ENCODE peak calls at places on chromosomes 2 and 18, in ten cellular contexts. V is tibial nerve; S is neural progenitor cell; X is CD8-positive, alpha-beta T cell; A is esophagus squamous epithelium; I is HepG2; Y is BJ; M is K562; Q is brain microvascular endothelial cell; O is GM23248. L is an unnamed sample. For H3K36me3, the result is how much of the 10 kb centered on the place peaks cover.

GRCh38 chr2:240302041-240302440 is 133.4 kb upstream of the GPC1 start:
- DNase-seq in S (no peak), Y (no peak), V (no peak), X (no peak), I (no peak), O (no peak), M (no peak), Q (no peak), A (no peak), L (no peak)

GRCh38 chr2:200104015-200104414 is 148.6 kb downstream of the MAIP1 start:
- DNase-seq in V (no peak), S (no peak), I (no peak), Y (no peak), A (no peak), O (peak), M (no peak), Q (peak), X (no peak), L (no peak)

GRCh38 chr2:9799729-9800632 is 43.3 kb upstream of the TAF1B start:
- DNase-seq in I (peak), V (peak), Y (no peak), O (peak), S (peak), Q (peak), X (peak), A (no peak), M (peak), L (peak)

GRCh38 chr2:128260239-128261138 is 58.2 kb downstream of the HS6ST1 start:
- DNase-seq in M (no peak), Y (peak), Q (peak), O (peak), S (peak), X (no peak), I (peak), V (no peak), A (no peak), L (no peak)

GRCh38 chr18:23701544-23702064 is 12.4 kb downstream of the LAMA3 start:
- DNase-seq in I (no peak), S (no peak), A (no peak), Y (no peak), O (no peak), M (no peak), X (no peak), V (no peak), Q (no peak), L (no peak)

GRCh38 chr2:161045726-161046125 is 114.5 kb upstream of the TANK start:
- DNase-seq in A (no peak), M (no peak), X (no peak), V (no peak), Y (peak), Q (no peak), O (peak), I (no peak), S (no peak), L (no peak)

GRCh38 chr2:47354013-47354816 is 48.7 kb upstream of the MSH2 start:
- DNase-seq in Q (peak), S (no peak), I (peak), M (peak), X (no peak), A (no peak), Y (no peak), V (no peak), O (peak), L (no peak)

GRCh38 chr2:80073134-80073561 is 231.4 kb downstream of the LRRTM1 start:
- DNase-seq in Q (peak), X (no peak), S (peak), I (peak), Y (no peak), M (peak), A (no peak), O (peak), V (peak), L (no peak)

GRCh38 chr2:171390941-171391516 is 42.8 kb downstream of the METTL8 start:
- DNase-seq in Q (peak), V (no peak), I (no peak), O (peak), Y (peak), S (no peak), A (no peak), M (no peak), X (no peak), L (no peak)

GRCh38 chr2:30807249-30807648 is at the start of gene CAPN13:
- DNase-seq in Q (no peak), X (no peak), A (no peak), S (peak), M (no peak), Y (no peak), I (no peak), O (no peak), V (no peak), L (no peak)

GRCh38 chr2:149438260-149438960 is 108.0 kb downstream of the LYPD6 start:
- DNase-seq in I (no peak), Q (no peak), X (no peak), V (no peak), O (no peak), A (no peak), M (no peak), S (no peak), Y (no peak), L (no peak)

GRCh38 chr2:48714240-48714639 is 41.3 kb downstream of the LHCGR start:
- DNase-seq in I (no peak), A (no peak), Q (no peak), V (no peak), X (no peak), Y (no peak), O (peak), S (no peak), M (no peak), L (no peak)

GRCh38 chr2:230267059-230267458 is 41.5 kb downstream of the SP140 start:
- DNase-seq in M (no peak), Y (no peak), X (no peak), A (no peak), O (no peak), I (no peak), Q (no peak), V (no peak), S (no peak), L (no peak)

GRCh38 chr2:42788-43187 is 3.5 kb downstream of the FAM110C start:
- DNase-seq in S (no peak), M (no peak), Q (no peak), V (no peak), I (no peak), A (no peak), O (no peak), Y (no peak), X (no peak), L (no peak)

GRCh38 chr2:9539530-9539929 is 16.1 kb downstream of the ADAM17 start:
- DNase-seq in Y (no peak), V (no peak), Q (no peak), A (no peak), O (no peak), I (no peak), X (no peak), S (no peak), M (no peak), L (no peak)

GRCh38 chr2:29106980-29107388 is 8.2 kb upstream of the CLIP4 start:
- DNase-seq in A (no peak), I (peak), X (no peak), O (peak), Y (no peak), M (no peak), Q (no peak), S (peak), V (no peak), L (no peak)

GRCh38 chr2:63631501-63631900 is 42.7 kb downstream of the MDH1 start:
- DNase-seq in Q (no peak), A (no peak), M (no peak), V (no peak), S (no peak), O (no peak), Y (no peak), I (no peak), X (no peak), L (no peak)

GRCh38 chr18:57741273-57741672 is 61.8 kb downstream of the ATP8B1 start:
- DNase-seq in M (no peak), A (no peak), O (peak), Y (no peak), S (no peak), Q (no peak), V (no peak), X (no peak), I (no peak), L (no peak)

GRCh38 chr2:204483497-204484164 is 61.6 kb upstream of the PARD3B start:
- DNase-seq in V (no peak), Q (no peak), S (no peak), X (no peak), O (no peak), I (peak), A (no peak), M (no peak), Y (no peak), L (no peak)

GRCh38 chr2:126894082-126894481 is 4.6 kb upstream of the TEX51 start:
- DNase-seq in I (no peak), Y (no peak), Q (no peak), M (no peak), A (no peak), V (no peak), O (no peak), S (no peak), X (no peak), L (no peak)

GRCh38 chr2:43831438-43832294 is 7.0 kb downstream of the ABCG5 start:
- DNase-seq in O (peak), I (no peak), Q (no peak), M (peak), X (no peak), V (no peak), S (no peak), A (no peak), Y (no peak), L (no peak)

GRCh38 chr2:8605350-8606065 is 76.3 kb upstream of the ID2 start:
- DNase-seq in I (no peak), S (no peak), Y (peak), X (no peak), O (peak), Q (peak), V (no peak), A (no peak), M (no peak), L (no peak)

GRCh38 chr2:27921880-27922589 is 31.5 kb downstream of the BABAM2 start:
- DNase-seq in A (no peak), I (no peak), Q (no peak), S (no peak), Y (no peak), O (no peak), M (no peak), X (no peak), V (no peak), L (no peak)

GRCh38 chr2:177147093-177147694 is 65.4 kb upstream of the HNRNPA3 start:
- DNase-seq in A (no peak), Y (no peak), V (peak), M (peak), X (no peak), S (peak), I (peak), Q (peak), O (peak), L (no peak)

GRCh38 chr2:216284708-216285107 is 87.6 kb downstream of the MARCHF4 start:
- DNase-seq in V (no peak), M (no peak), O (no peak), X (no peak), Q (no peak), A (no peak), Y (no peak), I (no peak), S (no peak), L (no peak)

GRCh38 chr18:32420084-32420483 is 50.6 kb downstream of the GAREM1 start:
- DNase-seq in Q (no peak), I (no peak), Y (no peak), S (no peak), M (no peak), A (no peak), V (no peak), X (no peak), O (no peak), L (no peak)

GRCh38 chr18:60319129-60319528 is 53.4 kb downstream of the MC4R start:
- DNase-seq in A (no peak), Q (no peak), V (no peak), X (no peak), I (no peak), S (no peak), Y (no peak), M (no peak), O (no peak), L (no peak)

GRCh38 chr2:80527119-80527518 is 222.6 kb upstream of the LRRTM1 start:
- DNase-seq in M (no peak), Y (no peak), A (no peak), Q (no peak), X (no peak), O (no peak), V (no peak), I (no peak), S (no peak), L (no peak)

GRCh38 chr18:29540548-29540947 is 1363.6 kb upstream of the CDH2 start:
- DNase-seq in Y (no peak), A (no peak), Q (no peak), S (no peak), I (no peak), O (no peak), M (no peak), X (no peak), V (no peak), L (no peak)

GRCh38 chr2:128414946-128415767 is 96.5 kb upstream of the HS6ST1 start:
- DNase-seq in V (no peak), Q (no peak), I (no peak), A (no peak), Y (no peak), X (no peak), O (no peak), S (no peak), M (no peak), L (no peak)

GRCh38 chr18:77086034-77086433 is 46.5 kb downstream of the MBP start:
- DNase-seq in Q (peak), X (no peak), A (no peak), V (no peak), O (peak), Y (peak), S (no peak), I (no peak), M (no peak), L (no peak)

GRCh38 chr18:2715990-2716389 is 60.5 kb downstream of the SMCHD1 start:
- DNase-seq in O (peak), I (no peak), V (no peak), M (no peak), S (no peak), Y (no peak), A (no peak), X (no peak), Q (peak), L (no peak)

GRCh38 chr18:2717407-2717806 is 61.9 kb downstream of the SMCHD1 start:
- DNase-seq in M (no peak), V (no peak), A (no peak), Q (no peak), S (no peak), O (no peak), X (no peak), Y (no peak), I (no peak), L (no peak)

GRCh38 chr18:2719040-2719439 is 63.5 kb downstream of the SMCHD1 start:
- DNase-seq in I (no peak), Y (no peak), X (no peak), S (no peak), M (no peak), V (no peak), Q (no peak), A (no peak), O (no peak), L (no peak)

GRCh38 chr18:2714140-2714539 is 58.6 kb downstream of the SMCHD1 start:
- DNase-seq in I (no peak), X (no peak), A (no peak), M (no peak), V (no peak), S (no peak), O (no peak), Y (no peak), Q (no peak), L (no peak)

GRCh38 chr18:2716394-2717326 is 61.1 kb downstream of the SMCHD1 start:
- DNase-seq in Q (no peak), A (no peak), M (no peak), Y (no peak), S (no peak), I (no peak), V (no peak), X (no peak), O (no peak), L (no peak)
- H3K36me3 ChIP-seq in Q (under half), A (under half), M (half or more), Y (under half), S (under half), I (half or more), V (under half), X (under half), O (under half), L (half or more)

DNA sequence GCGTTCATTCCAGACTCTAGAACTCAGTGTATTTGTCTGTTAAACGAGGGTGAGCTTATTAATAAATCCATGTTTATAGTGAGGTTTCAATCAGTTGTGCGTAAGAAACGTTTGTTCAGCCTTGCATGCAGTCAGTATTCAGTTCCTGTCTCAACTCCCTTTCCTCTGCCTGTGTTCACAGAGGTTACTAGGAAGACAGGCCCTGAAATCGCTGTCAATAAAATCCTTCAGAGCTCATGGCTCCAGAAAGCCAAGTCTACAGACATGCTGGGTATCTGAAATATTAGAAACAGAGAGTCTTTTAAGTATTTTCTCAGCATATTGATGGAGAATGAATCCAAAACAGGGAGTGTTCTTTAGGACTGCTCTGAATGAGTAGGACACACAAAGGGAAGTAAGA is 75.4 kb downstream of the KLF7 start:
- DNase-seq in O (no peak), S (no peak), M (no peak), Y (no peak), X (no peak), I (no peak), Q (no peak), V (no peak), A (no peak), L (no peak)
- H3K36me3 ChIP-seq in O (under half), S (under half), M (under half), Y (under half), X (under half), I (under half), Q (under half), V (under half), A (under half), L (under half)

DNA sequence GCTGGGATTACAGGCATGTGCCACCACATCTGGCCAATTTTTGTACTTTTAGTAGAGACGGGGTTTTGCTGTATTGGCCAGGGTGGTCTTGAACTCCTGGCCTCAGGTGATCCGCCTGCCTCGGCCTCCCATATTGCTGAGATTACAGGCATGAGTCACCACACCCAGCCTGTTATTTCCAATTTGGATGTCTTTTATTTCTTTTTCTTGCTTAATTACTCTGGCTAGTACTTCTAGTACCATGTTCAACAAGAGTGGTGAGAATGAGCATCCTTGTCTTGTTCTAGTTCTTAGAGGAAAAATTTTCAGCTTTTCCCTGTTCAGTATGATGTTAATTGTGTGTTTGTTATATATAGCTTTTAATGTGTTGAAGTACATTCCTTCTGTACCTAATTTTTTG is 23.4 kb downstream of the CCDC138 start:
- DNase-seq in M (no peak), Q (no peak), V (no peak), S (no peak), O (no peak), Y (no peak), A (no peak), X (no peak), I (no peak), L (no peak)
- H3K36me3 ChIP-seq in M (half or more), Q (under half), V (under half), S (half or more), O (under half), Y (under half), A (under half), X (under half), I (half or more), L (under half)

DNA sequence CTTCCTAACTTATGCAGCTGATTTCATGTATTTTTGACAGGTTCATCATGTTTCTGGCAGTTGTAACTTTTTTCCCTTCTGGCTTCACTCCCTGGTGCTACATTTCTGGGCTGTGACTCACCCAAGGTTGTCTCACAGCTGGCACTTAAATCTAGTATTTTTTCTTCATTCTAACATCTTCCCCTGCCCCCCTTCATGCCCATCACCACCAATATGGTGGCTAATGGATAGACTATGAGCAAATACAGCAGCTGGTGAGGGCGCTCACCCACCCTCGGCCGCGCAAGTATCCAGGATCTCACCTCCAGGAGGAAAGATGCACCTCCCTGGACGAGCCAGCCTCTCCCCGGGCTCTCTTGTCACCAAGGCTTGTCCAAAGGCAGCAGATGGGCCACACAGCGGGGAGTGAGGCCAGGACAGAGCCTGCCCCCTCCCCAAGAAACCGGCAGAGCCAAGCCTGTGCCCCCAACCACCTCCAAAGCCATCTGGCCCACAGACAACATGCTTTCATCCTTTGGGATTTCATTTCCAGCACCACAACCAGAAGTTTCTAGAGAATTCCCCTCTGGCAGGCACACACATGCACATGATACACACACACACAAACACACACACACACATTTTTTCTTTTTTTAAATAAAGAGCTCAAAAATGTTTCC is 39.1 kb downstream of the ATOH8 start:
- DNase-seq in M (no peak), V (no peak), S (no peak), A (no peak), I (no peak), Q (peak), O (peak), Y (no peak), X (no peak), L (no peak)
- H3K36me3 ChIP-seq in M (under half), V (under half), S (under half), A (under half), I (under half), Q (under half), O (under half), Y (under half), X (under half), L (under half)

GRCh38 chr18:9571546-9571945 is 42.8 kb downstream of the PPP4R1 start:
- DNase-seq in O (no peak), M (no peak), Q (no peak), V (no peak), X (no peak), I (no peak), Y (no peak), A (no peak), S (no peak), L (no peak)
- H3K36me3 ChIP-seq in O (half or more), M (half or more), Q (under half), V (under half), X (under half), I (half or more), Y (under half), A (under half), S (under half), L (under half)

GRCh38 chr2:135773319-135773718 is 31.7 kb downstream of the UBXN4 start:
- DNase-seq in M (no peak), S (no peak), A (no peak), X (no peak), O (no peak), Y (no peak), I (no peak), V (no peak), Q (no peak), L (no peak)
- H3K36me3 ChIP-seq in M (half or more), S (under half), A (under half), X (half or more), O (half or more), Y (under half), I (half or more), V (under half), Q (half or more), L (half or more)

GRCh38 chr2:20034218-20034617 is 17.2 kb downstream of the LAPTM4A start:
- DNase-seq in O (no peak), Q (no peak), X (no peak), I (no peak), S (no peak), V (no peak), Y (no peak), A (no peak), M (no peak), L (no peak)
- H3K36me3 ChIP-seq in O (half or more), Q (half or more), X (under half), I (half or more), S (under half), V (under half), Y (under half), A (under half), M (half or more), L (half or more)

GRCh38 chr2:105363192-105363591 is 25.9 kb downstream of the C2orf49 start:
- DNase-seq in Q (no peak), I (no peak), V (no peak), M (no peak), O (no peak), X (no peak), A (no peak), Y (no peak), S (no peak), L (no peak)

GRCh38 chr2:105361132-105361889 is 24.0 kb downstream of the C2orf49 start:
- DNase-seq in M (no peak), A (no peak), S (no peak), V (no peak), X (peak), Y (no peak), Q (no peak), O (no peak), I (no peak), L (no peak)

GRCh38 chr2:105369009-105369408 is 29.8 kb downstream of the FHL2 start:
- DNase-seq in Q (no peak), O (no peak), I (no peak), A (no peak), M (no peak), Y (no peak), S (no peak), V (no peak), X (no peak), L (no peak)

GRCh38 chr2:105365176-105365575 is 27.8 kb downstream of the C2orf49 start:
- DNase-seq in X (no peak), I (no peak), V (no peak), O (peak), A (no peak), S (no peak), Y (no peak), M (no peak), Q (peak), L (no peak)

GRCh38 chr2:105364436-105365139 is 27.2 kb downstream of the C2orf49 start:
- DNase-seq in A (no peak), O (peak), I (no peak), Y (peak), V (no peak), M (no peak), X (no peak), S (no peak), Q (no peak), L (no peak)
- H3K36me3 ChIP-seq in A (under half), O (half or more), I (under half), Y (under half), V (under half), M (half or more), X (under half), S (under half), Q (half or more), L (under half)

GRCh38 chr2:218576854-218577253 is 8.2 kb downstream of the CNOT9 start:
- DNase-seq in A (no peak), Y (no peak), X (no peak), M (no peak), I (no peak), V (no peak), O (no peak), Q (no peak), S (no peak), L (no peak)
- H3K36me3 ChIP-seq in A (under half), Y (under half), X (under half), M (half or more), I (half or more), V (under half), O (under half), Q (under half), S (under half), L (under half)